ENCODE peak calls at places on chromosomes 12 and 14, in six cellular contexts. J, L, E, A, W and Q are unnamed samples.

GRCh38 chr12:119699199-119699765 is 31.3 kb downstream of the PRKAB1 start:
- DNase-seq in L (no peak), E (no peak), W (no peak), J (no peak), A (no peak), Q (no peak)

GRCh38 chr12:131860472-131861260 is 32.5 kb downstream of the MMP17 start:
- DNase-seq in A (peak), J (no peak), W (no peak), L (no peak), E (no peak), Q (no peak)

GRCh38 chr14:100281286-100282082 is 24.8 kb downstream of the SLC25A29 start:
- DNase-seq in A (no peak), L (no peak), J (no peak), W (no peak), E (no peak), Q (no peak)

GRCh38 chr12:9064815-9065606 is 50.7 kb downstream of the A2M start:
- DNase-seq in A (peak), W (no peak), L (peak), E (no peak), J (no peak), Q (peak)

GRCh38 chr12:96466939-96467751 is 22.2 kb upstream of the CFAP54 start:
- DNase-seq in L (no peak), A (no peak), W (no peak), J (peak), E (no peak), Q (no peak)

GRCh38 chr12:92987362-92987761 is 58.3 kb upstream of the EEA1 start:
- DNase-seq in E (peak), J (peak), L (peak), W (no peak), A (peak), Q (peak)

GRCh38 chr14:64628940-64629403 is 75.3 kb upstream of the PLEKHG3 start:
- DNase-seq in W (no peak), J (no peak), L (no peak), E (no peak), A (no peak), Q (no peak)

GRCh38 chr14:75317148-75317547 is 38.5 kb downstream of the FOS start:
- DNase-seq in J (no peak), W (no peak), L (no peak), E (no peak), A (no peak), Q (no peak)

GRCh38 chr12:25959069-25959961 is 833 bp downstream of the RASSF8 start:
- DNase-seq in A (peak), W (peak), L (no peak), J (peak), E (peak), Q (peak)

GRCh38 chr14:97402279-97402678 is 605.1 kb downstream of the VRK1 start:
- DNase-seq in A (no peak), L (no peak), W (no peak), E (no peak), J (no peak), Q (no peak)

GRCh38 chr14:90781344-90781761 is 34.9 kb downstream of the TTC7B start:
- DNase-seq in E (no peak), W (no peak), A (no peak), L (no peak), J (no peak), Q (no peak)

GRCh38 chr12:112347521-112347920 is 34.7 kb downstream of the HECTD4 start:
- DNase-seq in J (peak), A (no peak), L (no peak), E (no peak), W (no peak), Q (peak)